ENCODE peak calls at places on chromosome 7, in seven cellular contexts. N, G, Z, V, H, M and F are unnamed samples.

GRCh38 chr7:121753965-121754364 is 119.0 kb upstream of the PTPRZ1 start:
- DNase-seq in N (no peak), G (no peak), Z (no peak), V (no peak), H (no peak), M (no peak), F (no peak)

GRCh38 chr7:105838273-105839141 is 37.9 kb downstream of the ATXN7L1 start:
- DNase-seq in N (no peak), G (no peak), Z (no peak), V (peak), H (peak), M (no peak), F (no peak)

GRCh38 chr7:21585070-21585724 is 42.4 kb downstream of the DNAH11 start:
- DNase-seq in N (no peak), G (no peak), Z (no peak), V (no peak), H (no peak), M (no peak), F (no peak)

GRCh38 chr7:4904346-4904745 is 20.8 kb upstream of the RADIL start:
- DNase-seq in N (no peak), G (no peak), Z (no peak), V (no peak), H (no peak), M (no peak), F (no peak)

GRCh38 chr7:65955718-65956117 is 26.3 kb downstream of the GUSB start:
- DNase-seq in N (no peak), G (no peak), Z (no peak), V (no peak), H (no peak), M (no peak), F (no peak)

GRCh38 chr7:919114-919442 is 35.4 kb downstream of the ADAP1 start:
- DNase-seq in N (no peak), G (peak), Z (peak), V (no peak), H (no peak), M (no peak), F (no peak)

GRCh38 chr7:100106633-100107032 is 5.2 kb downstream of the AP4M1 start:
- DNase-seq in N (no peak), G (no peak), Z (no peak), V (no peak), H (no peak), M (no peak), F (no peak)

GRCh38 chr7:76509931-76510877 is at the start of gene UPK3B:
- DNase-seq in N (no peak), G (peak), Z (peak), V (no peak), H (peak), M (no peak), F (no peak)

GRCh38 chr7:27210441-27211083 is 10.7 kb upstream of the HOXA13 start:
- DNase-seq in N (no peak), G (no peak), Z (peak), V (peak), H (no peak), M (peak), F (peak)

GRCh38 chr7:19030280-19030679 is 87.2 kb downstream of the TWIST1 start:
- DNase-seq in N (no peak), G (no peak), Z (no peak), V (peak), H (peak), M (no peak), F (no peak)

GRCh38 chr7:111931016-111931517 is 275.1 kb downstream of the DOCK4 start:
- DNase-seq in N (no peak), G (no peak), Z (no peak), V (peak), H (peak), M (no peak), F (no peak)

GRCh38 chr7:5557920-5558401 is 134.3 kb upstream of the TNRC18 start:
- DNase-seq in N (no peak), G (peak), Z (no peak), V (peak), H (no peak), M (no peak), F (peak)

GRCh38 chr7:77182261-77182660 is 17.4 kb downstream of the FGL2 start:
- DNase-seq in N (no peak), G (no peak), Z (no peak), V (no peak), H (no peak), M (no peak), F (no peak)

GRCh38 chr7:140263277-140263676 is 86.5 kb upstream of the KDM7A start:
- DNase-seq in N (peak), G (no peak), Z (no peak), V (no peak), H (no peak), M (no peak), F (no peak)

GRCh38 chr7:74656421-74656910 is 1.1 kb upstream of the GTF2I start:
- DNase-seq in N (peak), G (peak), Z (peak), V (peak), H (peak), M (peak), F (peak)

GRCh38 chr7:129098409-129099084 is 43.6 kb upstream of the TNPO3 start:
- DNase-seq in N (no peak), G (no peak), Z (no peak), V (no peak), H (no peak), M (no peak), F (no peak)

GRCh38 chr7:144835166-144835611 is 664 bp downstream of the TPK1 start:
- DNase-seq in N (peak), G (no peak), Z (peak), V (peak), H (peak), M (peak), F (peak)

GRCh38 chr7:111292026-111292430 is 201.1 kb downstream of the LRRN3 start:
- DNase-seq in N (no peak), G (no peak), Z (no peak), V (peak), H (peak), M (no peak), F (no peak)

GRCh38 chr7:116521046-116521664 is 3.7 kb upstream of the CAV1 start:
- DNase-seq in N (no peak), G (no peak), Z (no peak), V (peak), H (no peak), M (no peak), F (no peak)

GRCh38 chr7:155885162-155886160 is 73.2 kb upstream of the SHH start:
- DNase-seq in N (no peak), G (peak), Z (no peak), V (peak), H (peak), M (no peak), F (no peak)

GRCh38 chr7:36690514-36691187 is 33.6 kb downstream of the AOAH start:
- DNase-seq in N (no peak), G (no peak), Z (no peak), V (no peak), H (no peak), M (no peak), F (no peak)

GRCh38 chr7:57775396-57776088 is 325.6 kb downstream of the ZNF716 start:
- DNase-seq in N (no peak), G (no peak), Z (no peak), V (no peak), H (no peak), M (no peak), F (no peak)

GRCh38 chr7:15922002-15922401 is 235.5 kb upstream of the MEOX2 start:
- DNase-seq in N (no peak), G (no peak), Z (no peak), V (no peak), H (no peak), M (no peak), F (no peak)

GRCh38 chr7:90759752-90760151 is 163.6 kb downstream of the CDK14 start:
- DNase-seq in N (no peak), G (no peak), Z (no peak), V (no peak), H (no peak), M (no peak), F (no peak)

GRCh38 chr7:27176343-27176731 is 2.2 kb upstream of the HOXA10 start:
- DNase-seq in N (no peak), G (peak), Z (no peak), V (no peak), H (no peak), M (no peak), F (no peak)

GRCh38 chr7:141073641-141074161 is at the start of gene TMEM178B:
- DNase-seq in N (no peak), G (no peak), Z (no peak), V (no peak), H (no peak), M (peak), F (peak)

GRCh38 chr7:88244287-88244686 is 24.4 kb upstream of the SRI start:
- DNase-seq in N (no peak), G (no peak), Z (no peak), V (no peak), H (no peak), M (no peak), F (no peak)

GRCh38 chr7:76326646-76327233 is 24.3 kb downstream of the HSPB1 start:
- DNase-seq in N (no peak), G (no peak), Z (no peak), V (peak), H (peak), M (no peak), F (no peak)

GRCh38 chr7:75727881-75728592 is 10.7 kb downstream of the HIP1 start:
- DNase-seq in N (peak), G (peak), Z (no peak), V (peak), H (peak), M (no peak), F (no peak)

GRCh38 chr7:158705234-158705890 is 758 bp upstream of the NCAPG2 start:
- DNase-seq in N (no peak), G (no peak), Z (peak), V (peak), H (no peak), M (no peak), F (no peak)

GRCh38 chr7:138875794-138876193 is 77.8 kb upstream of the ATP6V0A4 start:
- DNase-seq in N (peak), G (no peak), Z (no peak), V (peak), H (peak), M (no peak), F (no peak)

GRCh38 chr7:154794147-154794780 is 208.7 kb downstream of the PAXIP1 start:
- DNase-seq in N (no peak), G (no peak), Z (no peak), V (no peak), H (no peak), M (peak), F (no peak)

GRCh38 chr7:51009716-51010496 is 227.2 kb upstream of the GRB10 start:
- DNase-seq in N (no peak), G (no peak), Z (no peak), V (peak), H (peak), M (no peak), F (no peak)

GRCh38 chr7:22853674-22854157 is 31.1 kb upstream of the TOMM7 start:
- DNase-seq in N (no peak), G (no peak), Z (peak), V (peak), H (no peak), M (no peak), F (peak)
- TF ChIP-seq CTCF in N (no peak), G (no peak), Z (peak), V (no peak), H (peak), M (no peak), F (peak)

GRCh38 chr7:9083837-9084236 is 650.4 kb downstream of the NXPH1 start:
- DNase-seq in N (no peak), G (no peak), Z (no peak), V (no peak), H (no peak), M (no peak), F (no peak)
- TF ChIP-seq CTCF in N (no peak), G (no peak), Z (no peak), V (no peak), H (no peak), M (no peak), F (no peak)

GRCh38 chr7:114791771-114792170 is 130.1 kb upstream of the MDFIC start:
- DNase-seq in N (no peak), G (no peak), Z (no peak), V (no peak), H (peak), M (no peak), F (no peak)

GRCh38 chr7:114787556-114787955 is 134.3 kb upstream of the MDFIC start:
- DNase-seq in N (no peak), G (no peak), Z (no peak), V (no peak), H (peak), M (no peak), F (no peak)

GRCh38 chr7:114789161-114789560 is 132.7 kb upstream of the MDFIC start:
- DNase-seq in N (no peak), G (no peak), Z (no peak), V (no peak), H (peak), M (no peak), F (no peak)

GRCh38 chr7:114790526-114790925 is 131.4 kb upstream of the MDFIC start:
- DNase-seq in N (no peak), G (no peak), Z (no peak), V (no peak), H (no peak), M (no peak), F (no peak)

GRCh38 chr7:114789942-114790341 is 132.0 kb upstream of the MDFIC start:
- DNase-seq in N (no peak), G (no peak), Z (no peak), V (peak), H (peak), M (no peak), F (no peak)
- TF ChIP-seq CTCF in N (no peak), G (no peak), Z (no peak), V (no peak), H (no peak), M (no peak), F (no peak)

DNA sequence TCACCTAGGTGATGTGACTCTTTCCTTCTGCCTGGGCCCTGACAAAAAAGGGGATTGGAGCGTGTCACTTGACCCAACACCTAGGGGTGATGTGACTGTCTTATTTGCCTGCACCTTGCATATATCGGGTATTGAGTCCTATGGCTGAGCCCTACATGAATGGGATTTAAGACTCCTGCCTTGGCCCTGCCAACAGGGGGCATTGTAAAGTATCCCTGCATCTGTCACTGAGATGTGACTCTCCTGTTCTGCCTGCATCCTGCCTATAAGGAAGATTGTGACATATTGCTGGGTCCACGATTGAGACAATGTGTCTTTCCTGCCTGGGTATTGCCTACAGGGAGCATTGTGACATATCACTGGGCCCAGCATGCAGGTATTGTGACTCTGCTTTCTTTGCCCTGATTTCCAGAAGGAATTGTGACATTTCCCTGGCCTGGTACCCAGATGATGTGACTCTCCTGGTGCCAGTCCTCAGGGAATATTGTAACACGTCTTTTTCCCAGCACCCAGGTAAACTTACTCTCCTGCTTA is 14.2 kb upstream of the ZNF107 start:
- DNase-seq in N (no peak), G (no peak), Z (no peak), V (no peak), H (no peak), M (no peak), F (no peak)
- TF ChIP-seq CTCF in N (no peak), G (no peak), Z (no peak), V (no peak), H (no peak), M (no peak), F (no peak)

GRCh38 chr7:68503400-68503799 is 1094.9 kb upstream of the AUTS2 start:
- DNase-seq in N (no peak), G (no peak), Z (no peak), V (no peak), H (no peak), M (no peak), F (no peak)
- TF ChIP-seq CTCF in N (no peak), G (no peak), Z (no peak), V (no peak), H (no peak), M (no peak), F (no peak)

DNA sequence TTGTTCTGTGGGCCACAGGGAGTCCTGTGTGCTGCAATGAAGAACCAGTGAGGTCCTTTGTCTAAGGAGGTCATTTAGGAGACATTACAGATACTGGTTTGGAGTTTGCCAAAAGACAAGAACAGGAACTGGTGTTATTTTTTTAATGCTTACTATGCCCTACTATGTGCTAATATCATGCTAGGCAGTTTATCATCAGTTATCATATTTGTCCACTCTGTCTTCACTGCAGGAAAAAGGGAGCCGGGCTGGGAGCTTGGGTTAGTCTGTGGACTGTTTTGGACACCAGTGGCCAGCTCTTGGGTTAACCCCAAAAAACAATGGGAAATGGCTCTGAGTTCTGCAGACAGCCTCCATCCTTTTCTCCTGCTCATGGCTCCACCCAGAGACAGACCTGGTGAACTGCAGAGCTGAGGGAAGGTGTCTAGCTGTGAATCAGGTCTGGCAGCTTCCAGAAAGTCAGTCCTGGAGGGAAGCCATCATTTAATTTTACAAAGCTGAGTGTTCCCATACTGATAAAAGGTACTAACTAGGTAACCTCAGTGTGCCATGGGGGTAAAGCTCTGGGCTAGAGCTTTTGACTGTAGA is 101.2 kb upstream of the ZNF746 start:
- DNase-seq in N (no peak), G (no peak), Z (peak), V (peak), H (peak), M (peak), F (peak)
- TF ChIP-seq CTCF in N (no peak), G (no peak), Z (no peak), V (peak), H (peak), M (peak), F (peak)